ENCODE peak calls at places on chromosome 2, in six cellular contexts. O is IMR-90, N is H9, B is H1, W is mesenchymal stem cell, Y is trophoblast cell. L is an unnamed sample.

GRCh38 chr2:219010162-219010756 is 17.0 kb upstream of the CRYBA2 start:
- DNase-seq in O (no peak), N (peak), B (no peak), W (no peak), Y (peak), L (no peak)

GRCh38 chr2:172972005-172972619 is 103.5 kb upstream of the MAP3K20 start:
- DNase-seq in O (peak), N (peak), B (peak), W (peak), Y (peak), L (peak)

GRCh38 chr2:160993543-160994090 is 166.6 kb upstream of the TANK start:
- DNase-seq in O (no peak), N (no peak), B (no peak), W (no peak), Y (no peak), L (no peak)

GRCh38 chr2:173187911-173188788 is 112.5 kb downstream of the MAP3K20 start:
- DNase-seq in O (peak), N (no peak), B (no peak), W (no peak), Y (no peak), L (no peak)

GRCh38 chr2:219668316-219668715 is 40.9 kb downstream of the SLC4A3 start:
- DNase-seq in O (no peak), N (no peak), B (no peak), W (no peak), Y (no peak), L (no peak)

GRCh38 chr2:55957142-55957541 is 33.6 kb upstream of the EFEMP1 start:
- DNase-seq in O (no peak), N (no peak), B (no peak), W (no peak), Y (no peak), L (no peak)

GRCh38 chr2:206164261-206164862 is 4.7 kb downstream of the EEF1B2 start:
- DNase-seq in O (peak), N (no peak), B (peak), W (peak), Y (peak), L (peak)

GRCh38 chr2:210167227-210167626 is 4.0 kb downstream of the KANSL1L start:
- DNase-seq in O (peak), N (no peak), B (no peak), W (no peak), Y (no peak), L (no peak)

GRCh38 chr2:72271766-72272615 is 124.3 kb upstream of the CYP26B1 start:
- DNase-seq in O (no peak), N (no peak), B (no peak), W (no peak), Y (no peak), L (no peak)

GRCh38 chr2:71948781-71949536 is 198.7 kb downstream of the CYP26B1 start:
- DNase-seq in O (peak), N (no peak), B (no peak), W (no peak), Y (no peak), L (no peak)

GRCh38 chr2:237434916-237435315 is 21.0 kb upstream of the COL6A3 start:
- DNase-seq in O (peak), N (no peak), B (no peak), W (peak), Y (no peak), L (no peak)

GRCh38 chr2:219591091-219591490 is 6.6 kb upstream of the STK11IP start:
- DNase-seq in O (no peak), N (no peak), B (no peak), W (no peak), Y (no peak), L (no peak)

GRCh38 chr2:43009448-43009847 is 217.0 kb downstream of the ZFP36L2 start:
- DNase-seq in O (no peak), N (no peak), B (no peak), W (no peak), Y (no peak), L (no peak)

GRCh38 chr2:98869868-98870267 is 66.2 kb downstream of the CRACDL start:
- DNase-seq in O (no peak), N (no peak), B (no peak), W (no peak), Y (peak), L (no peak)

GRCh38 chr2:120346034-120346666 is at the start of gene INHBB:
- DNase-seq in O (no peak), N (peak), B (no peak), W (no peak), Y (peak), L (no peak)

GRCh38 chr2:796151-796955 is 119.1 kb upstream of the TMEM18 start:
- DNase-seq in O (no peak), N (peak), B (no peak), W (no peak), Y (no peak), L (no peak)

GRCh38 chr2:215751200-215751910 is 262.0 kb downstream of the MREG start:
- DNase-seq in O (peak), N (no peak), B (no peak), W (peak), Y (peak), L (no peak)

GRCh38 chr2:140539506-140539905 is 1591.3 kb downstream of the LRP1B start:
- DNase-seq in O (no peak), N (no peak), B (no peak), W (no peak), Y (no peak), L (no peak)

GRCh38 chr2:140624188-140624587 is 1506.6 kb downstream of the LRP1B start:
- DNase-seq in O (no peak), N (no peak), B (no peak), W (no peak), Y (no peak), L (no peak)

GRCh38 chr2:221189431-221189830 is 382.7 kb downstream of the EPHA4 start:
- DNase-seq in O (no peak), N (peak), B (peak), W (no peak), Y (no peak), L (no peak)

DNA sequence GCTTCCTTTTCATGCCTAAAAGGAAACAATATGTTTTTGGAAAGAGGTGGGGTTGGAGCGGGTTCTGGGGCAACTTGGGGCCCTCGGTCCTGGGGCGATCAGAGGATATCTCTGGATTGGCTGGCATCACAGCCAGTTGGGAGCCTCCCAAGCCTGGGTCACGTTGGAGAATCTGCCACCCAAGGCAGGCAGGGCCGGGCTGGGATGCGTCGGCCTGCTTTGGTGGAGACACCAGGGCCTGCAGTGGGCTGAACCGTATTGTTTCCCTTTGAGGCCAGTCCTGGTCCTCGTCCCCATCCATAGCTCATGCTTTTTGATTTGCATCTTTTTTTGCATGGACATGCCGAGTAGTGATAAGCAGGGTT is 235.8 kb downstream of the ATAD2B start:
- DNase-seq in O (no peak), N (no peak), B (no peak), W (no peak), Y (no peak), L (no peak)
- H3K23ac ChIP-seq in O (no peak), N (no peak), B (no peak), W (no peak), Y (no peak), L (no peak)

DNA sequence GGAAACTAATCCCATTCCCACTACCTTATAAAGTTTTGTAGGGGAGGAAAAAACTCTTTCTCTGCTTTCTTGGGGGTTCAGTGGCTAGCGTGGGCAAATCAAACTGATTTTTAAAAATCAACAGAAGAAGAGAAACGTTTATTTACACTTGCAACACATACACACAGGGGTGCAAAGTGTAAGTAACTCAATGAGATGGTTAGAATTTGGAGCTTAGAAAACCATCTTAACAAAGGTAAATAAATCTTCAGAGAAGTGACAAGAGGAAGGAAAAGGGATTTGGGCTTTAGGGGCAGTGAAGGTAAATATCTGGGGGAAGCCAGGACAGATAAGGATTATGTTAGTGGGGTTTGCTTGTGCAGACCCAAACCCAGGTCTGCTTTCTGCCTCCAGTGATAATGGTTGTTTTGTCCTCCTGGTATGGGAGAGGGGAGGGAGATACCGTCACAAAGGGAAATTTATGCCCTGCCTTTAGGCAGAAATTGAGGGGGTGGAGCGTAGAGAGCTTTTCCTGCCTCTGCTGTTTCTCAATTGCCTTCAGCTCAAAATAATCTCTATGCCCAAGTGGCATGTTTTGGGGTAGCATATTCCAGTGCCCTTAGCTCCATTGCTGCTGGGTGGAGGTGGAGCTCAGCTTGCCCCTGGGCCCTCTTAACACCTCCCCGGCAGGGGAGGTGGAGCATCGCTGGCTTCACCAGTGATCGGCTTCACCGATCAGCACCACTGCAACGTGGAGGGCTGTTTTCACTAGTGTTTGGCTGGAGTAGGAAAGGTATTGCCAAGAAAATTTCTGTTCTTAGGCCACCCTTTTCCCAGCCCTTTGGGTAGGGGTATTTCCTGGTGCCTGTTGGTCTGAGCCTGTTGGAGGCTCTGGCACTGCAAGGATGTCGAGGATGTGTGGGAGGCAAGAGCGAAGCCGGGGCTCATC is 92.2 kb downstream of the TEX51 start:
- DNase-seq in O (no peak), N (no peak), B (no peak), W (no peak), Y (no peak), L (no peak)
- H3K4me2 ChIP-seq in O (no peak), N (no peak), B (no peak), W (no peak), Y (no peak), L (no peak)

GRCh38 chr2:178188466-178188865 is 5.8 kb upstream of the OSBPL6 start:
- DNase-seq in O (peak), N (no peak), B (no peak), W (no peak), Y (no peak), L (no peak)
- H3K14ac ChIP-seq in O (no peak), N (no peak), B (no peak), W (no peak), Y (no peak), L (no peak)

DNA sequence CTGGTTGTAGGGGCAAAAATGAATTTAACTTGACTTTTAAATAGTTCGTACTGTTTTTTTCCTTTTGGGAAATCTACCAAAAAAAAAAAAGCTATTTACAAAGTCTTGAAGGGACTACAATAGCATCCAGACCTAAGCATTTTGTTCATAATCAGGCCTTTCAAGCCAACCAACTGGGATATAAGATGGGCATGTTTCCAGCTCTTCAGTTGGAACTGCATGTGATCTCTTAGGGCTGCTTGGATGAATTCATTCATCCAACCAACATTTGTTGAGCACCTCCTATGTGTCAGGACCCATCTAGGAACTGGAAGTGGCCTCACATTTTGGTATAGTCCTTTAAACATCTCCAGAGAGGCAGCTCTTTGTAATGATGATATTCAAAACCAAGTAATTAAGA is 98.6 kb downstream of the AAK1 start:
- DNase-seq in O (no peak), N (no peak), B (no peak), W (no peak), Y (no peak), L (no peak)
- H3K23ac ChIP-seq in O (no peak), N (no peak), B (no peak), W (no peak), Y (no peak), L (no peak)

GRCh38 chr2:4745596-4745995 is 946.6 kb upstream of the SOX11 start:
- DNase-seq in O (no peak), N (peak), B (no peak), W (no peak), Y (no peak), L (no peak)

DNA sequence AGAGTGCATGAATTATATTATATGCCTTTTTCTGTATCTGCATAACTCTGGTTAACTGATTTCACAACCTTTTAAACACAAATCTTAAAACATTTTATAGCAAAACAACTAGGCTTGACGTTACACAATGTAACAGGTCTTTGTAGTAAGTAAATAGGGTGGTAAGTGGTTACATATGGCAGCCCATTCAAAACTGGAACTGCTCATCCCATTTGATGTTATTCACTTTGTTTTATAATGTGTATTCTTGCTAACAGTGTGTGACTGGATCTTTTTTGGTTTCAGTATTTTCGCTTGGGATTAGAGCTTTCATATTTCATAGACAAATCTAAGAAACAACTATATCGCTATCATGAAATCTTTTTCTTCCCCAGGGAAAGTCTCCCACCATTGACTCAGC is 947.1 kb upstream of the SOX11 start:
- DNase-seq in O (no peak), N (no peak), B (no peak), W (no peak), Y (no peak), L (no peak)
- H3K4me2 ChIP-seq in O (no peak), N (no peak), B (no peak), W (no peak), Y (no peak), L (no peak)

GRCh38 chr2:65737452-65738011 is 305.1 kb upstream of the SPRED2 start:
- DNase-seq in O (no peak), N (no peak), B (no peak), W (no peak), Y (peak), L (no peak)
- H3K14ac ChIP-seq in O (no peak), N (no peak), B (no peak), W (no peak), Y (no peak), L (no peak)

GRCh38 chr2:176148758-176149483 is 2.4 kb upstream of the HOXD4 start:
- DNase-seq in O (no peak), N (no peak), B (no peak), W (no peak), Y (no peak), L (no peak)

GRCh38 chr2:176151199-176152099 is at the start of gene HOXD4:
- DNase-seq in O (no peak), N (no peak), B (peak), W (no peak), Y (no peak), L (no peak)

GRCh38 chr2:176149484-176150337 is 1.6 kb upstream of the HOXD4 start:
- DNase-seq in O (no peak), N (no peak), B (peak), W (no peak), Y (no peak), L (no peak)

GRCh38 chr2:176152350-176153181 is 1.2 kb downstream of the HOXD4 start:
- DNase-seq in O (no peak), N (no peak), B (no peak), W (no peak), Y (no peak), L (no peak)

GRCh38 chr2:176150338-176151198 is 782 bp upstream of the HOXD4 start:
- DNase-seq in O (no peak), N (no peak), B (no peak), W (no peak), Y (no peak), L (no peak)
- H3K23ac ChIP-seq in O (no peak), N (no peak), B (no peak), W (no peak), Y (no peak), L (peak)

GRCh38 chr2:16123881-16124780 is 183.8 kb downstream of the MYCN start:
- DNase-seq in O (no peak), N (no peak), B (peak), W (no peak), Y (peak), L (no peak)
- H3K4me2 ChIP-seq in O (no peak), N (no peak), B (no peak), W (no peak), Y (no peak), L (no peak)

GRCh38 chr2:241516520-241516965 is 8.2 kb upstream of the STK25 start:
- DNase-seq in O (no peak), N (no peak), B (no peak), W (no peak), Y (no peak), L (no peak)

GRCh38 chr2:241517297-241517696 is 8.9 kb upstream of the STK25 start:
- DNase-seq in O (no peak), N (no peak), B (no peak), W (no peak), Y (no peak), L (no peak)

GRCh38 chr2:241514545-241514944 is 6.2 kb upstream of the STK25 start:
- DNase-seq in O (peak), N (no peak), B (no peak), W (no peak), Y (peak), L (no peak)

GRCh38 chr2:241511091-241511741 is 2.8 kb upstream of the STK25 start:
- DNase-seq in O (no peak), N (no peak), B (no peak), W (no peak), Y (no peak), L (no peak)

DNA sequence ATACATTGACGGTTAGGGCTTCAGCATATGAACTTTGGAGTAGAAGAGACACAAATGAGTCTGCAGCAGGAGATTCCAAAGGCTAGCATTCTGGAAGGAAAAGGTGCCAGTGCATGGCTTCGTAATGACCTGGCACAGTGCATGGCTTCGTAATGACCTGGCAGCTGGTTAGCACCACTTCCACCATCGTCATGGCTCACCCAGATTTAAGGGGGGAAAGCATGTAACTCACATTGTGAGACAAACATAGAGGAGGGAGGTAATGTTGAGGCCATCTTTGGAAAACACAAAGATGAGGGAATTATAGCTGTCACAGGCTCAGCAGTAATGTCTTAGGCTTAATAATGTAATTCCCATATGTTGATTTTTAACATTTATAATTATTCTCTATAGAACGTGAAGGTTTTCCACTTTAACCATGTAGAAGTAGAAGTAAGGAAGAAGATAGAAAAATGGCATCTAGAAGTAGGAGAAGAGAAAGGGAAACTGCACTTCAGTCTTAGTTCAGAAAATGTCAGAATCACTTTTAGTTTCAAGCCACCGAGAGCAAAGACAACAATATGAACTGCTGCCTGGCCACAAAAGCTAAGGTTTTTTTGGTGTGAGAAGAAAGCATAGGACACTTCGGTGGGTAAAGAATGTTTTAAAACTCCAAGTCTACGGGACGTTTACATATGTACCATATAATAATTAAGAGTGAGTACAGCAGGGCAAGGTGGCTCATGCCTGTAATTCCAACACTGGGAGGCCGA is 6.8 kb upstream of the STK25 start:
- DNase-seq in O (no peak), N (no peak), B (no peak), W (no peak), Y (peak), L (no peak)
- H3K14ac ChIP-seq in O (no peak), N (no peak), B (no peak), W (no peak), Y (no peak), L (no peak)